ENCODE peak calls at places on chromosomes 2 and 18, in nine cellular contexts. J, P, T, Q, V, W, D, A and M are unnamed samples. For H3K4me1, the result is how much of the 10 kb centered on the place peaks cover.

GRCh38 chr2:100242416-100242815 is 79.9 kb downstream of the LONRF2 start:
- DNase-seq in Q (no peak), D (no peak), V (no peak), W (no peak), A (no peak), P (no peak), J (no peak), T (no peak), M (no peak)

GRCh38 chr2:74741651-74742050 is 87.6 kb downstream of the SEMA4F start:
- DNase-seq in D (peak), A (no peak), W (no peak), J (no peak), P (no peak), Q (no peak), V (no peak), T (no peak), M (no peak)

GRCh38 chr2:237354930-237355329 is 59.0 kb downstream of the COL6A3 start:
- DNase-seq in P (no peak), T (no peak), V (no peak), D (peak), A (no peak), Q (no peak), J (no peak), W (no peak), M (no peak)

GRCh38 chr2:226048625-226049024 is 649.1 kb downstream of the NYAP2 start:
- DNase-seq in W (no peak), P (peak), A (peak), Q (peak), T (peak), J (no peak), V (no peak), D (peak), M (peak)

GRCh38 chr2:150107816-150108215 is 379.7 kb downstream of the RND3 start:
- DNase-seq in D (peak), W (no peak), Q (no peak), P (no peak), V (no peak), A (no peak), J (no peak), T (no peak), M (peak)

GRCh38 chr2:8611246-8611645 is 70.6 kb upstream of the ID2 start:
- DNase-seq in P (no peak), Q (no peak), A (no peak), W (no peak), D (no peak), J (no peak), V (no peak), T (no peak), M (no peak)

GRCh38 chr2:104378853-104379374 is 475.0 kb upstream of the POU3F3 start:
- DNase-seq in P (no peak), J (peak), V (peak), W (peak), Q (peak), T (peak), D (peak), A (peak), M (no peak)

GRCh38 chr2:237705225-237705524 is 77.8 kb downstream of the LRRFIP1 start:
- DNase-seq in V (no peak), T (no peak), P (no peak), D (no peak), J (no peak), A (no peak), Q (no peak), W (no peak), M (no peak)

GRCh38 chr2:216497382-216497781 is 1.3 kb upstream of the RPL37A start:
- DNase-seq in D (no peak), V (no peak), W (no peak), J (no peak), Q (no peak), P (no peak), T (no peak), A (no peak), M (no peak)

GRCh38 chr2:128654404-128654803 is 335.7 kb upstream of the HS6ST1 start:
- DNase-seq in J (no peak), W (peak), V (no peak), P (no peak), T (no peak), A (no peak), D (no peak), Q (no peak), M (no peak)
- H3K4me1 ChIP-seq in J (under half), W (under half), V (under half), P (under half), T (under half), A (under half), D (under half), Q (under half), M (under half)

GRCh38 chr2:176502619-176503018 is 233.4 kb downstream of the MTX2 start:
- DNase-seq in Q (no peak), T (peak), V (no peak), W (no peak), J (no peak), D (no peak), A (no peak), P (no peak), M (no peak)
- TF ChIP-seq EZH2phosphoT487 in Q (no peak), T (no peak), V (no peak), W (no peak), J (no peak), D (no peak), A (no peak), P (no peak), M (no peak)

DNA sequence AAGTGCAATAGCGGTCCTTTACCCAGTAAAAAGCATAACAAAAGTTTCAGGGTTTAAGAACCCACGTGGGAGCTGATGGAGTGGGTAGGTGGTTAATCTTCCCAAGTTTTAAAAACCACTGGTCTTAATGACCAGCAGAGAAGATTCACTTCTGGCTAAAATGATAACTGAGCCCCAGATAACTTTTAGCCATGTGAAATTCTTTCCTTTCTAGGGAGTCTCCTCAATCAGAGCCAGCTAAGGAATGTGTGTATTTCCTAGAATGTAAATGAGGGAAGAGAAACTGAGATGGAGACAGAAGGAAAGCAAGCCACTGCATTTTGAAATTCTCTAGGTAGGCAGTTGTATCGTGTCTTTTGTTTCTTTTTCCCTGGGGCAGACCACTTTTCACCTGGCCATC is 1.6 kb downstream of the COLEC12 start:
- DNase-seq in V (no peak), T (no peak), P (no peak), W (no peak), J (no peak), Q (no peak), A (peak), D (peak), M (no peak)
- H3K4me2 ChIP-seq in V (no peak), T (peak), P (peak), W (no peak), J (peak), Q (peak), A (peak), D (peak), M (peak)

DNA sequence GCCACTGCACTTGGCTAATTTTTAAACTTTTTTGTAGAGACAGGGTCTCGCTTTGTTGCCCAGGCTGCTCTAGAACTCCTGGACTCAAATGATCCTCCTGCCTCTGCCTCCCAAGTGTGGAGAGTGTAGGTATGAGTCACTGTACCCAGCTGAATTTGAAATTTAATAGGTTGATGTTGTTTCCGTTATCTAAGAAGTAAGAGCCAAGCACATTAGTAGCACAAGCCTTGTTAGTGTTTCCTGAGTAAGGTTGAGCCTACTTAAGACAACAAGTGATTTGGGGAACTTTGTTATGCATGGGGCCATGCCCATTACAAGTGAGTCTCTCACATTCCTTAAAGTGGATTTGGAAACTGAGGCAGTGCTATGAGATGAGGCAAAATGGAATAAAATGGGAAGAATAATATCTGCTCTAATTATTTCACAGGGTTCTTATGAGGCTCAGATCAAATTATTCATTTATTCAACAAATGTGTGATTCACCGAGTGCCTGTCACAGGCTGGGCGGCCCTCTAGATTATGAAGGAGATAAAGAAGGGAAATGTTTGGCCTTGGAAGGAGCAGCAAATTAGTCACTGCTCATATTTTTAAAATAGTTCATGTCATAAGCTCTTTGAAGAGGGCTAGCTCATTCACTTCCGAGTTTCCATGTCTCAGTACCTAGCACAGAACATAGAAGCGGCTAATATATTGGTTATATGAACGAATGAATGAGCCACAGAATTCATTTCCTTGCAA is 217.2 kb downstream of the LDLRAD4 start:
- DNase-seq in D (peak), P (no peak), A (no peak), Q (no peak), T (no peak), W (no peak), J (no peak), V (no peak), M (peak)
- H3K4me1 ChIP-seq in D (under half), P (under half), A (under half), Q (under half), T (under half), W (under half), J (under half), V (under half), M (under half)

DNA sequence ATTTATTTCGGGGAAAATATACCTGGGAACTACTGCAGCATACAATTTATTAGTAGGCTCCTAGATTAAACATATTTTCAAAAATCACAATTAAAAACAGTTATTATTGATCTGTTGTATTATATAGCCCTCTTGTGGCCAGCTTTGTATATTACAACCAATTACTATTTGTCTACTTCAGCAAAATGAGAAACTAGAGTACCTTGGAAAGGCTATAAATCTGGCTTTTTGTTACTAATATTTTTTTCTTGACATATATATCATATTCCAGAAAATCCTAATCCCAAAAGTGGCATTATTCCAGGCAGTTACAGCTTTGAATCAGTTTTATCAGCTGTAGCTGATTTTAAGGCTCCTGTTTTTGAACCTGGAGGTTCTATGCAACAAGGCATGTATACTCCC is 101.2 kb downstream of the UBR3 start:
- DNase-seq in V (peak), W (peak), Q (peak), J (peak), D (peak), P (peak), A (peak), T (peak), M (peak)
- TF ChIP-seq EZH2phosphoT487 in V (no peak), W (no peak), Q (no peak), J (no peak), D (no peak), P (no peak), A (no peak), T (no peak), M (no peak)

GRCh38 chr2:39621596-39621995 is 44.1 kb upstream of the TMEM178A start:
- DNase-seq in V (no peak), P (no peak), T (no peak), W (no peak), A (no peak), D (no peak), Q (no peak), J (no peak), M (no peak)
- H3K4me2 ChIP-seq in V (no peak), P (no peak), T (no peak), W (no peak), A (no peak), D (no peak), Q (no peak), J (no peak), M (no peak)

GRCh38 chr2:233290446-233290845 is 17.2 kb upstream of the SAG start:
- DNase-seq in V (no peak), W (no peak), Q (no peak), A (no peak), T (no peak), D (no peak), P (no peak), J (no peak), M (no peak)

GRCh38 chr2:233301248-233301647 is 6.4 kb upstream of the SAG start:
- DNase-seq in D (no peak), W (no peak), T (no peak), V (no peak), J (no peak), Q (no peak), A (no peak), P (no peak), M (no peak)

GRCh38 chr2:233297076-233297475 is 10.5 kb upstream of the SAG start:
- DNase-seq in P (no peak), J (no peak), D (no peak), Q (no peak), T (no peak), A (no peak), V (no peak), W (no peak), M (no peak)

GRCh38 chr2:233300401-233300800 is 7.2 kb upstream of the SAG start:
- DNase-seq in A (no peak), T (no peak), J (no peak), W (no peak), Q (no peak), D (no peak), V (no peak), P (no peak), M (no peak)

GRCh38 chr2:233295891-233296290 is 11.7 kb upstream of the SAG start:
- DNase-seq in W (no peak), D (no peak), V (no peak), Q (no peak), A (no peak), T (no peak), J (no peak), P (no peak), M (no peak)
- H3K4me1 ChIP-seq in W (under half), D (under half), V (under half), Q (under half), A (under half), T (under half), J (under half), P (under half), M (under half)

DNA sequence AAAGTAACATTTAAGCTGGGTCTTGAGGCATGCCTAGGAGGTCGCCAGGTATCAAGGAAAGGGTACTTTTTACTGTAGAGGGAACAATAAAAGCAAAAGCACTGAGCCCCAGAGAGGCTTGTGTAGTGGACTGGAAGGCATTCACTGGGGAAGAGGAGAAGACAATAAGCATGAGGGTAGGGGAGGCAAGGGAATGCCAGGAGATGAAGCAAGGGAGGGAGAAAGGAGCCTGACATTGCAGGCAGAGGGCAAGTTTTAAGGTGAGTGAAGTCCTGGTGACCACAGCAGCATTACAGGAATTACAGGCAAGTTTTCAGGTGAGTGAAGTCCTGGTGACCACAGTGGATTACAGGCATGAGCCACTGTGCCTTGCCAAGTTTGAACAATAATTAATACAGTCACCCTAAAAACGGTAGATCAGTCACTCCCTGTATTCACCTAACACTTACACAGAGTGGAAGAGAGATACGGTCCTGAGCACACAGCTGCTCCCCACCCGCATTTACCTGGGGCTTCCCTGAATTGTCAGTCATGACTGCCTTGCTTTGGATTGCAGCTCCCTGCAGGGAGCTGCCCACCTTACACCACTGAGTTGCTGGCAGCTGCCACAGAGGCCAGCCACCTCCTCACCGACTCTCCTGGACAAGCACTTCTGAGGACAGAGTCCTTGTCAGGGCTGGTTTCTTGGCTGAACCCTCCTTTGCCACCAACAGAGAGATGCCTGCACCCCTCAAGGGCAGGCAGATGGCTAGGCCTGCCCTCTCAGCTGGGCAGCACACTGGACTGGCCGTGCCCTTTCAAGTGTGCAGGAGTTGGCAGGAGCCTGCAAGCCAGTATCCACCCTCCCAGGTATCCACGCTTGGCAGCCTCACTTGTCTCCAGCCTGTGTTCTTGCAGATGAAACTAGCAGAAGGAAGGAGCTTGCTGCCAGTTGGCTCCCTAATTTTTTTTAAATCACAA is 153.2 kb upstream of the MSH6 start:
- DNase-seq in T (no peak), W (no peak), V (no peak), J (no peak), P (no peak), Q (no peak), D (no peak), A (no peak), M (no peak)
- TF ChIP-seq EZH2phosphoT487 in T (no peak), W (no peak), V (no peak), J (no peak), P (no peak), Q (no peak), D (no peak), A (no peak), M (no peak)